ENCODE peak calls at places on chromosomes 7 and 10, in seven cellular contexts. G is IMR-90; W is fibroblast of mammary gland; F is EL; Y is stimulated activated CD8-positive, alpha-beta memory T cell treated with anti-CD3 and anti-CD28 coated beads, Interleukin-12 subunit alpha, Interleukin-12 subunit beta, amount 100 ng/mL, for 1 hour; Z is thoracic aorta; R is right lobe of liver. M is an unnamed sample.

GRCh38 chr10:115957010-115957395 is 316.0 kb downstream of the GFRA1 start:
- DNase-seq in G (no peak), W (no peak), F (no peak), Y (no peak), Z (no peak), R (no peak), M (peak; percentile 49)

GRCh38 chr7:38303866-38304265 is 30.4 kb upstream of the TARP start:
- DNase-seq in G (no peak), W (no peak), F (no peak), Y (no peak), Z (no peak), R (no peak), M (no peak)

GRCh38 chr10:35643976-35644799 is 2.1 kb upstream of the FZD8 start:
- DNase-seq in G (no peak), W (no peak), F (peak; percentile 5), Y (no peak), Z (no peak), R (no peak), M (no peak)

GRCh38 chr7:154899893-154900292 is 103.0 kb downstream of the PAXIP1 start:
- DNase-seq in G (no peak), W (no peak), F (no peak), Y (no peak), Z (no peak), R (peak; percentile 8), M (no peak)

GRCh38 chr7:50978633-50979215 is 196.0 kb upstream of the GRB10 start:
- DNase-seq in G (no peak), W (peak; percentile 20), F (peak; percentile 12), Y (no peak), Z (no peak), R (no peak), M (peak; percentile 59)

GRCh38 chr10:11527700-11528255 is 83.7 kb downstream of the USP6NL start:
- DNase-seq in G (peak; percentile 25), W (no peak), F (no peak), Y (no peak), Z (no peak), R (no peak), M (no peak)

GRCh38 chr7:3533040-3533439 is 232.0 kb downstream of the SDK1 start:
- DNase-seq in G (no peak), W (no peak), F (no peak), Y (no peak), Z (no peak), R (no peak), M (no peak)

GRCh38 chr7:37336259-37336658 is 112.4 kb downstream of the ELMO1 start:
- DNase-seq in G (no peak), W (no peak), F (no peak), Y (no peak), Z (no peak), R (no peak), M (no peak)

GRCh38 chr10:96263684-96264083 is 7.7 kb downstream of the BLNK start:
- DNase-seq in G (no peak), W (no peak), F (no peak), Y (no peak), Z (no peak), R (no peak), M (no peak)

GRCh38 chr10:101829561-101830315 is 11.5 kb upstream of the OGA start:
- DNase-seq in G (no peak), W (peak; percentile 25), F (no peak), Y (no peak), Z (no peak), R (peak; percentile 58), M (no peak)

GRCh38 chr10:31928531-31929259 is at the start of gene ARHGAP12:
- DNase-seq in G (peak; percentile 77), W (peak; percentile 68), F (peak; percentile 86), Y (peak; percentile 75), Z (peak; percentile 64), R (peak; percentile 96), M (peak; percentile 72)

GRCh38 chr7:96126382-96126781 is 195.5 kb downstream of the SLC25A13 start:
- DNase-seq in G (no peak), W (no peak), F (no peak), Y (no peak), Z (no peak), R (no peak), M (no peak)

GRCh38 chr10:27355918-27356573 is 115.4 kb upstream of the ACBD5 start:
- DNase-seq in G (no peak), W (no peak), F (no peak), Y (no peak), Z (no peak), R (no peak), M (no peak)

GRCh38 chr7:5429857-5430611 is 6.4 kb upstream of the TNRC18 start:
- DNase-seq in G (peak; percentile 30), W (peak; percentile 49), F (peak; percentile 65), Y (no peak), Z (no peak), R (peak; percentile 84), M (peak; percentile 61)

GRCh38 chr10:87531908-87532622 is 27.4 kb downstream of the MINPP1 start:
- DNase-seq in G (peak; percentile 79), W (peak; percentile 65), F (peak; percentile 54), Y (no peak), Z (no peak), R (no peak), M (peak; percentile 44)

GRCh38 chr7:85628187-85628586 is 441.3 kb upstream of the SEMA3D start:
- DNase-seq in G (no peak), W (no peak), F (no peak), Y (no peak), Z (no peak), R (no peak), M (no peak)

GRCh38 chr10:74194545-74194944 is 43.5 kb downstream of the ADK start:
- DNase-seq in G (peak; percentile 82), W (peak; percentile 94), F (peak; percentile 35), Y (no peak), Z (no peak), R (no peak), M (peak; percentile 50)

GRCh38 chr7:1666779-1667565 is 3.1 kb upstream of the ELFN1 start:
- DNase-seq in G (no peak), W (no peak), F (no peak), Y (no peak), Z (no peak), R (peak; percentile 55), M (no peak)

GRCh38 chr7:5626456-5626855 is 155.0 kb downstream of the RNF216 start:
- DNase-seq in G (no peak), W (no peak), F (no peak), Y (no peak), Z (no peak), R (no peak), M (no peak)

GRCh38 chr10:91596821-91597396 is 36.0 kb downstream of the PPP1R3C start:
- DNase-seq in G (peak; percentile 85), W (peak; percentile 91), F (peak; percentile 72), Y (no peak), Z (no peak), R (no peak), M (peak; percentile 68)

GRCh38 chr7:44965441-44965903 is 13.3 kb downstream of the MYO1G start:
- DNase-seq in G (no peak), W (no peak), F (no peak), Y (no peak), Z (no peak), R (no peak), M (no peak)

GRCh38 chr7:30252885-30253795 is 31.3 kb upstream of the ZNRF2 start:
- DNase-seq in G (no peak), W (no peak), F (peak; percentile 39), Y (no peak), Z (peak; percentile 21), R (peak; percentile 79), M (peak; percentile 91)